ENCODE peak calls at places on chromosomes 2 and 18, in ten cellular contexts. One of them, this sample, is unnamed.

GRCh38 chr2:121345887-121346286 is 60.9 kb upstream of the TFCP2L1 start:
- DNase-seq in cardiac fibroblast: no peak
- DNase-seq in right atrium auricular region: no peak
- DNase-seq in uterus: no peak
- DNase-seq in stimulated activated CD4-positive, alpha-beta T cell treated with anti-CD3 and anti-CD28 coated beads, Interleukin-15, amount 100 ng/mL, for 1 hour: no peak
- DNase-seq in suprapubic skin: no peak
- DNase-seq in tibial artery: no peak
- DNase-seq in body of pancreas: no peak
- DNase-seq in activated T-cell treated with anti-CD3 and anti-CD28 coated beads, Interleukin-2, amount 50 U/mL, for 72 hours: no peak
- DNase-seq in Calu3: no peak
- DNase-seq in this sample: no peak

GRCh38 chr2:143110759-143111428 is 18.3 kb upstream of the ARHGAP15 start:
- DNase-seq in cardiac fibroblast: peak
- DNase-seq in right atrium auricular region: no peak
- DNase-seq in uterus: peak
- DNase-seq in stimulated activated CD4-positive, alpha-beta T cell treated with anti-CD3 and anti-CD28 coated beads, Interleukin-15, amount 100 ng/mL, for 1 hour: peak
- DNase-seq in suprapubic skin: peak
- DNase-seq in tibial artery: peak
- DNase-seq in body of pancreas: peak
- DNase-seq in activated T-cell treated with anti-CD3 and anti-CD28 coated beads, Interleukin-2, amount 50 U/mL, for 72 hours: peak
- DNase-seq in Calu3: peak
- DNase-seq in this sample: peak

GRCh38 chr2:109487237-109487869 is 126.4 kb downstream of the SEPTIN10 start:
- DNase-seq in cardiac fibroblast: peak
- DNase-seq in right atrium auricular region: no peak
- DNase-seq in uterus: no peak
- DNase-seq in stimulated activated CD4-positive, alpha-beta T cell treated with anti-CD3 and anti-CD28 coated beads, Interleukin-15, amount 100 ng/mL, for 1 hour: no peak
- DNase-seq in suprapubic skin: no peak
- DNase-seq in tibial artery: no peak
- DNase-seq in body of pancreas: no peak
- DNase-seq in activated T-cell treated with anti-CD3 and anti-CD28 coated beads, Interleukin-2, amount 50 U/mL, for 72 hours: no peak
- DNase-seq in Calu3: no peak
- DNase-seq in this sample: no peak

GRCh38 chr18:22180722-22181121 is 11.3 kb downstream of the GATA6 start:
- DNase-seq in cardiac fibroblast: no peak
- DNase-seq in right atrium auricular region: peak
- DNase-seq in uterus: no peak
- DNase-seq in stimulated activated CD4-positive, alpha-beta T cell treated with anti-CD3 and anti-CD28 coated beads, Interleukin-15, amount 100 ng/mL, for 1 hour: no peak
- DNase-seq in suprapubic skin: no peak
- DNase-seq in tibial artery: no peak
- DNase-seq in body of pancreas: no peak
- DNase-seq in activated T-cell treated with anti-CD3 and anti-CD28 coated beads, Interleukin-2, amount 50 U/mL, for 72 hours: no peak
- DNase-seq in Calu3: no peak
- DNase-seq in this sample: no peak

GRCh38 chr2:109239720-109240119 is 110.7 kb downstream of the SH3RF3 start:
- DNase-seq in cardiac fibroblast: peak
- DNase-seq in right atrium auricular region: peak
- DNase-seq in uterus: no peak
- DNase-seq in stimulated activated CD4-positive, alpha-beta T cell treated with anti-CD3 and anti-CD28 coated beads, Interleukin-15, amount 100 ng/mL, for 1 hour: no peak
- DNase-seq in suprapubic skin: peak
- DNase-seq in tibial artery: no peak
- DNase-seq in body of pancreas: no peak
- DNase-seq in activated T-cell treated with anti-CD3 and anti-CD28 coated beads, Interleukin-2, amount 50 U/mL, for 72 hours: no peak
- DNase-seq in Calu3: no peak
- DNase-seq in this sample: peak

GRCh38 chr2:85438291-85439110 is 20.0 kb downstream of the SH2D6 start:
- DNase-seq in cardiac fibroblast: peak
- DNase-seq in right atrium auricular region: no peak
- DNase-seq in uterus: peak
- DNase-seq in stimulated activated CD4-positive, alpha-beta T cell treated with anti-CD3 and anti-CD28 coated beads, Interleukin-15, amount 100 ng/mL, for 1 hour: no peak
- DNase-seq in suprapubic skin: no peak
- DNase-seq in tibial artery: no peak
- DNase-seq in body of pancreas: peak
- DNase-seq in activated T-cell treated with anti-CD3 and anti-CD28 coated beads, Interleukin-2, amount 50 U/mL, for 72 hours: no peak
- DNase-seq in Calu3: no peak
- DNase-seq in this sample: no peak

GRCh38 chr2:5164806-5165525 is 527.2 kb upstream of the SOX11 start:
- DNase-seq in cardiac fibroblast: peak
- DNase-seq in right atrium auricular region: no peak
- DNase-seq in uterus: no peak
- DNase-seq in stimulated activated CD4-positive, alpha-beta T cell treated with anti-CD3 and anti-CD28 coated beads, Interleukin-15, amount 100 ng/mL, for 1 hour: no peak
- DNase-seq in suprapubic skin: no peak
- DNase-seq in tibial artery: no peak
- DNase-seq in body of pancreas: no peak
- DNase-seq in activated T-cell treated with anti-CD3 and anti-CD28 coated beads, Interleukin-2, amount 50 U/mL, for 72 hours: no peak
- DNase-seq in Calu3: no peak
- DNase-seq in this sample: peak

GRCh38 chr2:191166111-191166755 is 15.4 kb upstream of the STAT4 start:
- DNase-seq in cardiac fibroblast: peak
- DNase-seq in right atrium auricular region: no peak
- DNase-seq in uterus: no peak
- DNase-seq in stimulated activated CD4-positive, alpha-beta T cell treated with anti-CD3 and anti-CD28 coated beads, Interleukin-15, amount 100 ng/mL, for 1 hour: no peak
- DNase-seq in suprapubic skin: no peak
- DNase-seq in tibial artery: no peak
- DNase-seq in body of pancreas: no peak
- DNase-seq in activated T-cell treated with anti-CD3 and anti-CD28 coated beads, Interleukin-2, amount 50 U/mL, for 72 hours: no peak
- DNase-seq in Calu3: no peak
- DNase-seq in this sample: peak

GRCh38 chr2:191180712-191181111 is 29.9 kb upstream of the STAT4 start:
- DNase-seq in cardiac fibroblast: peak
- DNase-seq in right atrium auricular region: no peak
- DNase-seq in uterus: no peak
- DNase-seq in stimulated activated CD4-positive, alpha-beta T cell treated with anti-CD3 and anti-CD28 coated beads, Interleukin-15, amount 100 ng/mL, for 1 hour: no peak
- DNase-seq in suprapubic skin: no peak
- DNase-seq in tibial artery: peak
- DNase-seq in body of pancreas: no peak
- DNase-seq in activated T-cell treated with anti-CD3 and anti-CD28 coated beads, Interleukin-2, amount 50 U/mL, for 72 hours: no peak
- DNase-seq in Calu3: no peak
- DNase-seq in this sample: peak

GRCh38 chr2:26471278-26471677 is 6.6 kb downstream of the OTOF start:
- DNase-seq in cardiac fibroblast: no peak
- DNase-seq in right atrium auricular region: no peak
- DNase-seq in uterus: no peak
- DNase-seq in stimulated activated CD4-positive, alpha-beta T cell treated with anti-CD3 and anti-CD28 coated beads, Interleukin-15, amount 100 ng/mL, for 1 hour: no peak
- DNase-seq in suprapubic skin: no peak
- DNase-seq in tibial artery: no peak
- DNase-seq in body of pancreas: no peak
- DNase-seq in activated T-cell treated with anti-CD3 and anti-CD28 coated beads, Interleukin-2, amount 50 U/mL, for 72 hours: no peak
- DNase-seq in Calu3: no peak
- DNase-seq in this sample: no peak

GRCh38 chr2:62928015-62928414 is 122.6 kb upstream of the OTX1 start:
- DNase-seq in cardiac fibroblast: no peak
- DNase-seq in right atrium auricular region: no peak
- DNase-seq in uterus: no peak
- DNase-seq in stimulated activated CD4-positive, alpha-beta T cell treated with anti-CD3 and anti-CD28 coated beads, Interleukin-15, amount 100 ng/mL, for 1 hour: no peak
- DNase-seq in suprapubic skin: no peak
- DNase-seq in tibial artery: no peak
- DNase-seq in body of pancreas: no peak
- DNase-seq in activated T-cell treated with anti-CD3 and anti-CD28 coated beads, Interleukin-2, amount 50 U/mL, for 72 hours: no peak
- DNase-seq in Calu3: no peak
- DNase-seq in this sample: no peak

GRCh38 chr2:45707661-45708060 is 56.2 kb downstream of the PRKCE start:
- DNase-seq in cardiac fibroblast: no peak
- DNase-seq in right atrium auricular region: no peak
- DNase-seq in uterus: no peak
- DNase-seq in stimulated activated CD4-positive, alpha-beta T cell treated with anti-CD3 and anti-CD28 coated beads, Interleukin-15, amount 100 ng/mL, for 1 hour: no peak
- DNase-seq in suprapubic skin: no peak
- DNase-seq in tibial artery: no peak
- DNase-seq in body of pancreas: no peak
- DNase-seq in activated T-cell treated with anti-CD3 and anti-CD28 coated beads, Interleukin-2, amount 50 U/mL, for 72 hours: no peak
- DNase-seq in Calu3: no peak
- DNase-seq in this sample: no peak

GRCh38 chr2:134231965-134232340 is 21.9 kb upstream of the MGAT5 start:
- DNase-seq in cardiac fibroblast: peak
- DNase-seq in right atrium auricular region: no peak
- DNase-seq in uterus: no peak
- DNase-seq in stimulated activated CD4-positive, alpha-beta T cell treated with anti-CD3 and anti-CD28 coated beads, Interleukin-15, amount 100 ng/mL, for 1 hour: no peak
- DNase-seq in suprapubic skin: no peak
- DNase-seq in tibial artery: no peak
- DNase-seq in body of pancreas: no peak
- DNase-seq in activated T-cell treated with anti-CD3 and anti-CD28 coated beads, Interleukin-2, amount 50 U/mL, for 72 hours: no peak
- DNase-seq in Calu3: no peak
- DNase-seq in this sample: no peak

GRCh38 chr2:4549811-4550210 is 846.4 kb downstream of the DCDC2C start:
- DNase-seq in cardiac fibroblast: no peak
- DNase-seq in right atrium auricular region: no peak
- DNase-seq in uterus: no peak
- DNase-seq in stimulated activated CD4-positive, alpha-beta T cell treated with anti-CD3 and anti-CD28 coated beads, Interleukin-15, amount 100 ng/mL, for 1 hour: no peak
- DNase-seq in suprapubic skin: no peak
- DNase-seq in tibial artery: no peak
- DNase-seq in body of pancreas: no peak
- DNase-seq in activated T-cell treated with anti-CD3 and anti-CD28 coated beads, Interleukin-2, amount 50 U/mL, for 72 hours: no peak
- DNase-seq in Calu3: no peak
- DNase-seq in this sample: no peak

GRCh38 chr2:278312-278932 is 9.5 kb downstream of the ALKAL2 start:
- DNase-seq in cardiac fibroblast: no peak
- DNase-seq in right atrium auricular region: no peak
- DNase-seq in uterus: no peak
- DNase-seq in stimulated activated CD4-positive, alpha-beta T cell treated with anti-CD3 and anti-CD28 coated beads, Interleukin-15, amount 100 ng/mL, for 1 hour: no peak
- DNase-seq in suprapubic skin: no peak
- DNase-seq in tibial artery: no peak
- DNase-seq in body of pancreas: no peak
- DNase-seq in activated T-cell treated with anti-CD3 and anti-CD28 coated beads, Interleukin-2, amount 50 U/mL, for 72 hours: no peak
- DNase-seq in Calu3: no peak
- DNase-seq in this sample: no peak

GRCh38 chr18:77015176-77015575 is 117.4 kb downstream of the MBP start:
- DNase-seq in cardiac fibroblast: no peak
- DNase-seq in right atrium auricular region: no peak
- DNase-seq in uterus: no peak
- DNase-seq in stimulated activated CD4-positive, alpha-beta T cell treated with anti-CD3 and anti-CD28 coated beads, Interleukin-15, amount 100 ng/mL, for 1 hour: no peak
- DNase-seq in suprapubic skin: peak
- DNase-seq in tibial artery: no peak
- DNase-seq in body of pancreas: no peak
- DNase-seq in activated T-cell treated with anti-CD3 and anti-CD28 coated beads, Interleukin-2, amount 50 U/mL, for 72 hours: no peak
- DNase-seq in Calu3: no peak
- DNase-seq in this sample: no peak

GRCh38 chr2:206443735-206444527 is 599 bp downstream of the ADAM23 start:
- DNase-seq in cardiac fibroblast: no peak
- DNase-seq in right atrium auricular region: no peak
- DNase-seq in uterus: no peak
- DNase-seq in stimulated activated CD4-positive, alpha-beta T cell treated with anti-CD3 and anti-CD28 coated beads, Interleukin-15, amount 100 ng/mL, for 1 hour: no peak
- DNase-seq in suprapubic skin: no peak
- DNase-seq in tibial artery: no peak
- DNase-seq in body of pancreas: no peak
- DNase-seq in activated T-cell treated with anti-CD3 and anti-CD28 coated beads, Interleukin-2, amount 50 U/mL, for 72 hours: peak
- DNase-seq in Calu3: peak
- DNase-seq in this sample: no peak

GRCh38 chr2:7515327-7515726 is 598.1 kb downstream of the RNF144A start:
- DNase-seq in cardiac fibroblast: no peak
- DNase-seq in right atrium auricular region: no peak
- DNase-seq in uterus: no peak
- DNase-seq in stimulated activated CD4-positive, alpha-beta T cell treated with anti-CD3 and anti-CD28 coated beads, Interleukin-15, amount 100 ng/mL, for 1 hour: no peak
- DNase-seq in suprapubic skin: no peak
- DNase-seq in tibial artery: no peak
- DNase-seq in body of pancreas: no peak
- DNase-seq in activated T-cell treated with anti-CD3 and anti-CD28 coated beads, Interleukin-2, amount 50 U/mL, for 72 hours: no peak
- DNase-seq in Calu3: no peak
- DNase-seq in this sample: no peak

GRCh38 chr18:21000667-21001066 is 110.9 kb downstream of the ROCK1 start:
- DNase-seq in cardiac fibroblast: peak
- DNase-seq in right atrium auricular region: no peak
- DNase-seq in uterus: no peak
- DNase-seq in stimulated activated CD4-positive, alpha-beta T cell treated with anti-CD3 and anti-CD28 coated beads, Interleukin-15, amount 100 ng/mL, for 1 hour: no peak
- DNase-seq in suprapubic skin: no peak
- DNase-seq in tibial artery: no peak
- DNase-seq in body of pancreas: no peak
- DNase-seq in activated T-cell treated with anti-CD3 and anti-CD28 coated beads, Interleukin-2, amount 50 U/mL, for 72 hours: no peak
- DNase-seq in Calu3: no peak
- DNase-seq in this sample: peak

GRCh38 chr18:74476154-74476553 is 19.0 kb upstream of the DIPK1C start:
- DNase-seq in cardiac fibroblast: no peak
- DNase-seq in right atrium auricular region: no peak
- DNase-seq in uterus: peak
- DNase-seq in stimulated activated CD4-positive, alpha-beta T cell treated with anti-CD3 and anti-CD28 coated beads, Interleukin-15, amount 100 ng/mL, for 1 hour: no peak
- DNase-seq in suprapubic skin: no peak
- DNase-seq in tibial artery: no peak
- DNase-seq in body of pancreas: no peak
- DNase-seq in activated T-cell treated with anti-CD3 and anti-CD28 coated beads, Interleukin-2, amount 50 U/mL, for 72 hours: no peak
- DNase-seq in Calu3: no peak
- DNase-seq in this sample: no peak

GRCh38 chr18:49491534-49491856 is 4.5 kb upstream of the C18orf32 start:
- DNase-seq in cardiac fibroblast: no peak
- DNase-seq in right atrium auricular region: no peak
- DNase-seq in uterus: no peak
- DNase-seq in stimulated activated CD4-positive, alpha-beta T cell treated with anti-CD3 and anti-CD28 coated beads, Interleukin-15, amount 100 ng/mL, for 1 hour: no peak
- DNase-seq in suprapubic skin: no peak
- DNase-seq in tibial artery: no peak
- DNase-seq in body of pancreas: no peak
- DNase-seq in activated T-cell treated with anti-CD3 and anti-CD28 coated beads, Interleukin-2, amount 50 U/mL, for 72 hours: no peak
- DNase-seq in Calu3: no peak
- DNase-seq in this sample: no peak

GRCh38 chr2:85430780-85431601 is 12.5 kb downstream of the SH2D6 start:
- DNase-seq in cardiac fibroblast: no peak
- DNase-seq in right atrium auricular region: no peak
- DNase-seq in uterus: no peak
- DNase-seq in stimulated activated CD4-positive, alpha-beta T cell treated with anti-CD3 and anti-CD28 coated beads, Interleukin-15, amount 100 ng/mL, for 1 hour: no peak
- DNase-seq in suprapubic skin: no peak
- DNase-seq in tibial artery: no peak
- DNase-seq in body of pancreas: no peak
- DNase-seq in activated T-cell treated with anti-CD3 and anti-CD28 coated beads, Interleukin-2, amount 50 U/mL, for 72 hours: no peak
- DNase-seq in Calu3: no peak
- DNase-seq in this sample: no peak

GRCh38 chr18:33584845-33585775 is 7.1 kb downstream of the ASXL3 start:
- DNase-seq in cardiac fibroblast: no peak
- DNase-seq in right atrium auricular region: no peak
- DNase-seq in uterus: no peak
- DNase-seq in stimulated activated CD4-positive, alpha-beta T cell treated with anti-CD3 and anti-CD28 coated beads, Interleukin-15, amount 100 ng/mL, for 1 hour: no peak
- DNase-seq in suprapubic skin: no peak
- DNase-seq in tibial artery: no peak
- DNase-seq in body of pancreas: no peak
- DNase-seq in activated T-cell treated with anti-CD3 and anti-CD28 coated beads, Interleukin-2, amount 50 U/mL, for 72 hours: no peak
- DNase-seq in Calu3: no peak
- DNase-seq in this sample: no peak

GRCh38 chr2:3198119-3198518 is 179.5 kb downstream of the EIPR1 start:
- DNase-seq in cardiac fibroblast: no peak
- DNase-seq in right atrium auricular region: no peak
- DNase-seq in uterus: no peak
- DNase-seq in stimulated activated CD4-positive, alpha-beta T cell treated with anti-CD3 and anti-CD28 coated beads, Interleukin-15, amount 100 ng/mL, for 1 hour: no peak
- DNase-seq in suprapubic skin: no peak
- DNase-seq in tibial artery: no peak
- DNase-seq in body of pancreas: no peak
- DNase-seq in activated T-cell treated with anti-CD3 and anti-CD28 coated beads, Interleukin-2, amount 50 U/mL, for 72 hours: peak
- DNase-seq in Calu3: no peak
- DNase-seq in this sample: no peak

GRCh38 chr18:13614318-13614643 is 112.1 kb downstream of the FAM210A start:
- DNase-seq in cardiac fibroblast: no peak
- DNase-seq in right atrium auricular region: no peak
- DNase-seq in uterus: no peak
- DNase-seq in stimulated activated CD4-positive, alpha-beta T cell treated with anti-CD3 and anti-CD28 coated beads, Interleukin-15, amount 100 ng/mL, for 1 hour: no peak
- DNase-seq in suprapubic skin: no peak
- DNase-seq in tibial artery: no peak
- DNase-seq in body of pancreas: no peak
- DNase-seq in activated T-cell treated with anti-CD3 and anti-CD28 coated beads, Interleukin-2, amount 50 U/mL, for 72 hours: no peak
- DNase-seq in Calu3: no peak
- DNase-seq in this sample: no peak

GRCh38 chr18:77857926-77858325 is 608.3 kb downstream of the GALR1 start:
- DNase-seq in cardiac fibroblast: no peak
- DNase-seq in right atrium auricular region: no peak
- DNase-seq in uterus: no peak
- DNase-seq in stimulated activated CD4-positive, alpha-beta T cell treated with anti-CD3 and anti-CD28 coated beads, Interleukin-15, amount 100 ng/mL, for 1 hour: no peak
- DNase-seq in suprapubic skin: no peak
- DNase-seq in tibial artery: no peak
- DNase-seq in body of pancreas: no peak
- DNase-seq in activated T-cell treated with anti-CD3 and anti-CD28 coated beads, Interleukin-2, amount 50 U/mL, for 72 hours: no peak
- DNase-seq in Calu3: no peak
- DNase-seq in this sample: no peak

GRCh38 chr2:95316466-95317122 is 19.4 kb downstream of the KCNIP3 start:
- DNase-seq in cardiac fibroblast: peak
- DNase-seq in right atrium auricular region: no peak
- DNase-seq in uterus: no peak
- DNase-seq in stimulated activated CD4-positive, alpha-beta T cell treated with anti-CD3 and anti-CD28 coated beads, Interleukin-15, amount 100 ng/mL, for 1 hour: no peak
- DNase-seq in suprapubic skin: no peak
- DNase-seq in tibial artery: no peak
- DNase-seq in body of pancreas: no peak
- DNase-seq in activated T-cell treated with anti-CD3 and anti-CD28 coated beads, Interleukin-2, amount 50 U/mL, for 72 hours: no peak
- DNase-seq in Calu3: no peak
- DNase-seq in this sample: peak

GRCh38 chr2:42978887-42979415 is 186.6 kb upstream of the HAAO start:
- DNase-seq in cardiac fibroblast: no peak
- DNase-seq in right atrium auricular region: no peak
- DNase-seq in uterus: no peak
- DNase-seq in stimulated activated CD4-positive, alpha-beta T cell treated with anti-CD3 and anti-CD28 coated beads, Interleukin-15, amount 100 ng/mL, for 1 hour: no peak
- DNase-seq in suprapubic skin: peak
- DNase-seq in tibial artery: no peak
- DNase-seq in body of pancreas: no peak
- DNase-seq in activated T-cell treated with anti-CD3 and anti-CD28 coated beads, Interleukin-2, amount 50 U/mL, for 72 hours: no peak
- DNase-seq in Calu3: no peak
- DNase-seq in this sample: no peak